ENCODE peak calls at places on chromosomes 2 and 18, in four cellular contexts. O, H, S and A are unnamed samples.

GRCh38 chr2:188478724-188479123 is 187.1 kb downstream of the GULP1 start:
- DNase-seq in O (no peak), H (no peak), S (no peak), A (no peak)

GRCh38 chr2:231409773-231410172 is 14.3 kb downstream of the B3GNT7 start:
- DNase-seq in O (no peak), H (no peak), S (no peak), A (no peak)

GRCh38 chr2:24721470-24721869 is 71.7 kb downstream of the PTRHD1 start:
- DNase-seq in O (peak), H (no peak), S (peak), A (peak)

GRCh38 chr2:219538488-219539294 is 4.9 kb downstream of the CHPF start:
- DNase-seq in O (peak), H (peak), S (no peak), A (no peak)

GRCh38 chr2:68357608-68358337 is 7.3 kb upstream of the PLEK start:
- DNase-seq in O (peak), H (peak), S (no peak), A (peak)

GRCh38 chr2:101012706-101013181 is 10.7 kb downstream of the RPL31 start:
- DNase-seq in O (peak), H (peak), S (no peak), A (no peak)

GRCh38 chr18:65606551-65607130 is 144.2 kb upstream of the CDH7 start:
- DNase-seq in O (no peak), H (peak), S (no peak), A (no peak)

GRCh38 chr2:119475225-119475856 is 43.7 kb downstream of the TMEM37 start:
- DNase-seq in O (no peak), H (no peak), S (no peak), A (no peak)

GRCh38 chr2:235543851-235544686 is 50.2 kb downstream of the AGAP1 start:
- DNase-seq in O (no peak), H (no peak), S (peak), A (no peak)

GRCh38 chr2:136065384-136065783 is 52.6 kb downstream of the CXCR4 start:
- DNase-seq in O (no peak), H (no peak), S (no peak), A (no peak)

GRCh38 chr18:2522112-2522511 is 49.2 kb downstream of the METTL4 start:
- DNase-seq in O (no peak), H (no peak), S (no peak), A (no peak)

GRCh38 chr2:215635788-215636139 is 199.9 kb upstream of the FN1 start:
- DNase-seq in O (peak), H (no peak), S (no peak), A (no peak)

GRCh38 chr18:47204908-47205522 is 28.9 kb upstream of the IER3IP1 start:
- DNase-seq in O (peak), H (peak), S (no peak), A (no peak)

GRCh38 chr18:58649966-58650816 is 21.1 kb upstream of the MALT1 start:
- DNase-seq in O (no peak), H (peak), S (no peak), A (no peak)

GRCh38 chr2:96916156-96917007 is 46.5 kb upstream of the SEMA4C start:
- DNase-seq in O (no peak), H (no peak), S (no peak), A (peak)

GRCh38 chr18:24270937-24271380 is 126.7 kb downstream of the OSBPL1A start:
- DNase-seq in O (peak), H (no peak), S (no peak), A (no peak)

GRCh38 chr2:207163815-207164747 is 1.7 kb downstream of the KLF7 start:
- DNase-seq in O (peak), H (peak), S (peak), A (no peak)

GRCh38 chr18:12278153-12278764 is 24.1 kb downstream of the CIDEA start:
- DNase-seq in O (no peak), H (no peak), S (no peak), A (no peak)

GRCh38 chr18:12279781-12280531 is 25.8 kb downstream of the CIDEA start:
- DNase-seq in O (no peak), H (no peak), S (no peak), A (no peak)

GRCh38 chr18:12276736-12277554 is 22.8 kb downstream of the CIDEA start:
- DNase-seq in O (no peak), H (no peak), S (no peak), A (no peak)

GRCh38 chr18:12281861-12282260 is 26.2 kb upstream of the TUBB6 start:
- DNase-seq in O (no peak), H (no peak), S (no peak), A (no peak)

GRCh38 chr18:12278765-12279682 is 24.9 kb downstream of the CIDEA start:
- DNase-seq in O (peak), H (no peak), S (peak), A (no peak)
- TF ChIP-seq CTCF in O (peak), H (no peak), S (no peak), A (no peak)

DNA sequence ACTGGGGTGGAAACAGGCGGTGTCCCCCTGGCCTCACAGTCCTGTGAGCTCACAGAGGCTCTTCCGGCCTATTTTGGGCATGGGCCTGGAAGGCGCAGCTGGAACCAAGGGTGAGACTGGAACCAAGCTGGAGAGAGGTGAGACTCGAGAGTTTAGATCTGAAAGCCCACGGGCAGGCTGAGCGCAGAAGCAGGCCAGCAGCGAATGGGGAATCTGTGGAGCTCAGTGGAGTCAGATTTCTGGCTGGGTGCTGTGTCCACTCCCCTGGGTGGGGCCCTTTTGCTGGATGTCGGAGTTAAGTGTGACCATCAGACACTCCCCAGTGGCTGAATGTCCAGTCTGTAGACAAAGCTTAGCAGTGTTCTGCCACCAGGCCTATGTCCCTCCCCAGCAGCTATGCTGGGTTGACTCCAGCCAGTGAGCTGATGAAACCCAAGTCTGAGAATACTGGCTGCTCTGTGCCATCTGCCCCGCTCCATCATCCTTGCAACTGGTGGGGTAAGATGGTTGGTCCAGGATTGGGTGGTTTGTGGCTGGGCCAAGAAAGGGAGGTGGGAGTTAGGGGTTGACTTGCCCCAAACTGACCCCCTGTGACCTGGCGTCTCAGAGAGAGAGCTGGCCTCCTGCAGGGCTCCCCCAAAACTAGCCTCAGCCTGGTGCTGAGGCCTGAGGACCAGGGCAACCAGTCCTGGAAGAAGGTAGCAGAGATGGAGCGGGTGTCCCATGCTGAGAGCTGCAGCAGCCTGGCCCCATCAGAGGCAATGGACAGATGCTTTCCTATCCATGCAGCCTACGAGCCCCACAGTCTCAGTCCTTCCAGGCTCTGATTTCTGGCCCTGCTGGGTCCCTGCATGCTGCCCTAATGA is 34.4 kb downstream of the CYP26B1 start:
- DNase-seq in O (no peak), H (no peak), S (no peak), A (no peak)
- H3K4me3 ChIP-seq in O (no peak), H (no peak), S (no peak), A (no peak)

GRCh38 chr2:109171444-109172334 is 42.7 kb downstream of the SH3RF3 start:
- DNase-seq in O (peak), H (no peak), S (peak), A (no peak)
- TF ChIP-seq CTCF in O (peak), H (no peak), S (no peak), A (no peak)

DNA sequence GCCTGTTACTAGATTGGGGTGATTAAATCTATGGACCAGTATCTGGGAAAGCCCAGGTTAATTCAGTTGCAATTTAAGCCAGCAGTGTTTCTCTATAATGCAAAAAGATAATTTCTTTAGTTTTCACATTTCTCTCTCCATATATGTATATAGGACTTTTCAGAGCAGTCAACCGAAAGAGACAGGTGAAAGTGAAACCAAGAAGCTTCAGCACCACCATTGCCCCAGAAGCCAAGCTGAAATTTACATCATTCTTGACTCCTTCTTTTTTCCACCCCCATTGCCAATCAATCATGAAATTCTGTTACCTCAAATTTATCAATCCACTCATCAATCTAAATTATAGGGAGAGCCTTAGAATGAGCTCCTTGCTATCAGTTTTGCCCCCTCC is 2.8 kb upstream of the LRP2 start:
- DNase-seq in O (no peak), H (peak), S (no peak), A (no peak)
- H3K4me3 ChIP-seq in O (peak), H (peak), S (peak), A (peak)

DNA sequence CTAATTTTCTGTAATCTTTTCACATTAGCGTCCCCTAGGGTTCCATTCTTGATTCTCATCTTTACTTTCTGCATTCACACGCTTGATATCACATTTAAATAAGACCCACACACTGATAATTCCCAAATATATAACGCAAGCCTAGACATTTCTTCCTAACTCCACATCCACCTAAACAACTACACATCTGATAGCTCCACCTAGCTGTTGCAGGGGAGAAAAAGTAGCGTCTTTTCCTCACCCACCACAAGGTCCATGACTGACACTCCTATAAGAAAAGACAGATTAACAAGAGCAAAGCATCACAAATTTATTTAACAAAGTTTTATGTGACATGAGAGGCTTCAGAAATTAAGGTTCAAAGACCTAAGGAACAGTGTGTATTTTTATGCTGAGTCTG is 862.2 kb upstream of the DDX18 start:
- DNase-seq in O (no peak), H (peak), S (no peak), A (no peak)
- TF ChIP-seq CTCF in O (no peak), H (peak), S (no peak), A (peak)

DNA sequence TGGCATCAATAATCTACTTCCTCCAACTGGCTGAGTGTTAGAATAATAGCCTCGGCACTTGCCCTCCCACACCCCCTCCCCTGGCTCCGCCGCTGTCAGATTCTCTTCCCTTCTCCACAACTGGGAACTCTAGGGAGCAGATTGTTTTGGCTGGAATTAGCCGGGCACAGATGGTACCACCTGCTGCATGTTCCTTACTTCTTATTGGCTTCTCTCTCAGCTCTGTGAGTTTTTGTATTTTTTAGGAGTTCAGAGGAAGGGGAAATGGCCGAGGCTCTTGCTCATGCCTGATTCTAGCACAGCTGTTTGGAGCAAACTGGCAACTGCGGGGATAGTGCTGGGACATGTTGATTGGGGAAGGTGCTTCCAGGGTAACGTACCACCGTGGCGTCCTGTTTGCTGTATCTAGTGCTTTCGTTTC is 140.0 kb downstream of the ZEB2 start:
- DNase-seq in O (peak), H (no peak), S (no peak), A (peak)
- H3K4me3 ChIP-seq in O (no peak), H (no peak), S (no peak), A (peak)